ENCODE peak calls at places on chromosomes 6 and 20, in four cellular contexts. C is stimulated activated CD4-positive, alpha-beta T cell treated with anti-CD3 and anti-CD28 coated beads, Interleukin-2, amount 100 ng/mL, for 4 hours; I is AG09319; L is left colon. E is an unnamed sample.
A peak's percentile ranks its signal among the peaks of the same experiment; 100 is the strongest.

GRCh38 chr6:35054106-35054742 is 86.9 kb downstream of the TCP11 start:
- DNase-seq in C (no peak), I (no peak), L (no peak), E (no peak)

GRCh38 chr6:158780963-158781691 is 38.0 kb downstream of the EZR start:
- DNase-seq in C (no peak), I (no peak), L (peak; percentile 75), E (peak; percentile 85)

GRCh38 chr6:78835817-78836216 is 31.5 kb upstream of the IRAK1BP1 start:
- DNase-seq in C (no peak), I (no peak), L (no peak), E (no peak)

GRCh38 chr6:29995346-29995777 is 53.0 kb downstream of the HLA-A start:
- DNase-seq in C (no peak), I (no peak), L (no peak), E (no peak)

GRCh38 chr20:2914160-2914559 is 40.9 kb downstream of the PTPRA start:
- DNase-seq in C (no peak), I (no peak), L (no peak), E (no peak)

GRCh38 chr6:26659042-26659359 is 545 bp downstream of the ZNF322 start:
- DNase-seq in C (no peak), I (no peak), L (no peak), E (no peak)

GRCh38 chr6:22614541-22614940 is 45.2 kb downstream of the HDGFL1 start:
- DNase-seq in C (no peak), I (no peak), L (no peak), E (no peak)

GRCh38 chr20:62425281-62426058 is 1.9 kb downstream of the RBBP8NL start:
- DNase-seq in C (no peak), I (no peak), L (no peak), E (no peak)

GRCh38 chr6:116221067-116221466 is 32.8 kb downstream of the TSPYL4 start:
- DNase-seq in C (no peak), I (no peak), L (no peak), E (no peak)

GRCh38 chr6:39114395-39114706 is 635 bp downstream of the SAYSD1 start:
- DNase-seq in C (no peak), I (no peak), L (no peak), E (no peak)

GRCh38 chr6:110693296-110693695 is 122.0 kb downstream of the CDK19 start:
- DNase-seq in C (no peak), I (no peak), L (no peak), E (no peak)

GRCh38 chr20:1376453-1377270 is 16.2 kb downstream of the FKBP1A start:
- DNase-seq in C (no peak), I (no peak), L (no peak), E (no peak)

GRCh38 chr20:47455133-47456040 is 46.3 kb upstream of the NCOA3 start:
- DNase-seq in C (no peak), I (no peak), L (no peak), E (no peak)

GRCh38 chr6:142945446-142946180 is 637 bp upstream of the HIVEP2 start:
- DNase-seq in C (peak; percentile 51), I (no peak), L (peak; percentile 69), E (peak; percentile 49)

GRCh38 chr6:24357336-24358218 is at the start of gene DCDC2:
- DNase-seq in C (peak; percentile 19), I (no peak), L (peak; percentile 91), E (peak; percentile 82)

GRCh38 chr20:47500554-47500953 is 1.1 kb upstream of the NCOA3 start:
- DNase-seq in C (no peak), I (no peak), L (no peak), E (no peak)

GRCh38 chr6:28211840-28212509 is 13.1 kb upstream of the ZSCAN9 start:
- DNase-seq in C (no peak), I (no peak), L (no peak), E (no peak)

GRCh38 chr6:90411292-90411781 is 114.7 kb upstream of the BACH2 start:
- DNase-seq in C (peak; percentile 40), I (no peak), L (no peak), E (peak; percentile 59)